ENCODE peak calls at places on chromosomes 7 and 10, in ten cellular contexts. O is heart left ventricle, X is neuronal stem cell, Q is SJSA1, Y is right lobe of liver, Z is breast epithelium, R is cardiac muscle cell, C is A549, P is GM23338, M is tibial artery. N is an unnamed sample. For H3K4me1, the result is how much of the 10 kb centered on the place peaks cover.

GRCh38 chr10:27815846-27816245 is 70.2 kb upstream of the MKX start:
- DNase-seq in R (no peak), Y (no peak), Z (no peak), P (no peak), M (no peak), Q (no peak), C (no peak), O (no peak), X (no peak), N (no peak)

GRCh38 chr7:98628916-98629525 is 11.9 kb downstream of the NPTX2 start:
- DNase-seq in Z (no peak), M (no peak), Q (no peak), R (no peak), O (no peak), C (no peak), P (no peak), X (peak), Y (no peak), N (no peak)

GRCh38 chr7:157555308-157555707 is 218.5 kb downstream of the DNAJB6 start:
- DNase-seq in C (no peak), R (no peak), M (no peak), X (no peak), Q (peak), O (peak), Y (no peak), Z (no peak), P (no peak), N (peak)

GRCh38 chr10:62543981-62544380 is 169.8 kb downstream of the ZNF365 start:
- DNase-seq in P (no peak), M (no peak), Y (no peak), R (no peak), Z (no peak), O (no peak), Q (no peak), C (no peak), X (no peak), N (no peak)

GRCh38 chr10:100043344-100043743 is 33.6 kb upstream of the DNMBP start:
- DNase-seq in Y (no peak), P (no peak), C (no peak), O (no peak), R (no peak), M (no peak), X (no peak), Q (no peak), Z (no peak), N (no peak)

GRCh38 chr7:121505021-121505420 is 108.9 kb upstream of the FAM3C start:
- DNase-seq in C (no peak), O (no peak), M (no peak), Q (no peak), X (no peak), R (peak), Y (no peak), Z (no peak), P (no peak), N (no peak)

GRCh38 chr10:69413221-69413865 is 3.4 kb downstream of the TACR2 start:
- DNase-seq in M (peak), Y (no peak), C (no peak), R (peak), Z (peak), O (peak), Q (peak), X (peak), P (peak), N (peak)

GRCh38 chr7:43058271-43059066 is 54.0 kb upstream of the HECW1 start:
- DNase-seq in R (no peak), Z (no peak), P (no peak), X (no peak), C (no peak), M (no peak), Q (no peak), O (no peak), Y (no peak), N (no peak)

GRCh38 chr7:14197280-14197679 is 207.8 kb upstream of the ETV1 start:
- DNase-seq in Z (no peak), O (peak), Q (no peak), Y (no peak), C (no peak), P (no peak), M (no peak), R (peak), X (no peak), N (no peak)

GRCh38 chr7:151173386-151174245 is 6.1 kb upstream of the GBX1 start:
- DNase-seq in Q (no peak), M (no peak), Z (no peak), X (no peak), R (no peak), C (no peak), Y (no peak), O (no peak), P (no peak), N (no peak)

GRCh38 chr7:65387893-65388292 is 14.2 kb downstream of the ZNF92 start:
- DNase-seq in P (no peak), O (no peak), Y (no peak), X (no peak), M (no peak), R (no peak), Z (no peak), Q (no peak), C (no peak), N (no peak)

GRCh38 chr10:561721-562120 is 127.7 kb downstream of the DIP2C start:
- DNase-seq in Y (no peak), C (no peak), R (no peak), X (no peak), M (no peak), P (no peak), Z (no peak), O (no peak), Q (no peak), N (no peak)

GRCh38 chr7:65907501-65908198 is 34.8 kb downstream of the VKORC1L1 start:
- DNase-seq in Q (no peak), Z (no peak), M (no peak), O (no peak), Y (no peak), P (peak), X (no peak), R (no peak), C (no peak), N (no peak)

GRCh38 chr10:71201921-71202713 is 10.3 kb upstream of the UNC5B start:
- DNase-seq in C (no peak), Y (no peak), Q (no peak), X (no peak), O (no peak), R (no peak), Z (no peak), M (no peak), P (no peak), N (no peak)

GRCh38 chr10:124174673-124175645 is 81.6 kb upstream of the CHST15 start:
- DNase-seq in R (no peak), X (no peak), C (no peak), Q (no peak), O (no peak), Y (no peak), M (no peak), P (no peak), Z (no peak), N (no peak)

GRCh38 chr7:149422914-149423285 is 38.0 kb downstream of the ZNF777 start:
- DNase-seq in R (no peak), Z (no peak), X (no peak), O (peak), M (no peak), Y (peak), Q (no peak), P (peak), C (no peak), N (peak)

GRCh38 chr7:91250706-91251105 is 13.5 kb upstream of the FZD1 start:
- DNase-seq in Z (no peak), Y (no peak), R (no peak), M (no peak), Q (no peak), P (no peak), X (no peak), O (no peak), C (no peak), N (no peak)

GRCh38 chr7:17486835-17487234 is 188.4 kb downstream of the AHR start:
- DNase-seq in O (no peak), Z (no peak), P (no peak), R (no peak), X (no peak), Q (no peak), M (no peak), C (no peak), Y (no peak), N (no peak)

GRCh38 chr7:137579913-137580640 is 236.5 kb upstream of the PTN start:
- DNase-seq in Y (no peak), Q (no peak), X (no peak), P (no peak), Z (no peak), R (peak), M (no peak), O (no peak), C (no peak), N (no peak)

GRCh38 chr10:21516270-21517131 is 9.0 kb downstream of the SKIDA1 start:
- DNase-seq in O (peak), C (no peak), Q (peak), R (peak), X (no peak), P (peak), M (peak), Z (no peak), Y (peak), N (peak)

GRCh38 chr7:106041140-106041717 is 70.9 kb downstream of the SYPL1 start:
- DNase-seq in Z (no peak), Y (no peak), M (no peak), R (no peak), X (peak), C (peak), O (no peak), P (peak), Q (no peak), N (no peak)

GRCh38 chr10:120685136-120685535 is 166.0 kb upstream of the WDR11 start:
- DNase-seq in Y (no peak), O (no peak), R (no peak), M (no peak), Z (no peak), P (no peak), C (no peak), Q (no peak), X (no peak), N (no peak)

GRCh38 chr10:125982256-125982948 is 86.0 kb downstream of the FANK1 start:
- DNase-seq in Z (no peak), Y (no peak), M (no peak), P (peak), R (peak), C (peak), O (no peak), X (peak), Q (no peak), N (no peak)

GRCh38 chr7:95367606-95368005 is 28.6 kb downstream of the PON3 start:
- DNase-seq in Q (no peak), X (no peak), Z (no peak), M (no peak), O (no peak), Y (no peak), R (no peak), C (no peak), P (no peak), N (no peak)

GRCh38 chr10:68208424-68209042 is 23.4 kb downstream of the ATOH7 start:
- DNase-seq in M (no peak), Z (no peak), Q (peak), O (no peak), Y (peak), X (peak), P (peak), C (peak), R (peak), N (no peak)

GRCh38 chr10:69952069-69952800 is 100.4 kb upstream of the MACROH2A2 start:
- DNase-seq in C (no peak), O (no peak), M (no peak), Y (no peak), R (no peak), Q (no peak), X (no peak), Z (no peak), P (no peak), N (no peak)

GRCh38 chr10:114779803-114780609 is 41.6 kb upstream of the FHIP2A start:
- DNase-seq in P (no peak), X (peak), Z (no peak), Y (no peak), M (no peak), O (no peak), C (peak), R (peak), Q (peak), N (no peak)

GRCh38 chr7:102318482-102318971 is 31.9 kb downstream of the SH2B2 start:
- DNase-seq in Q (no peak), C (peak), P (no peak), O (no peak), M (no peak), Z (no peak), R (peak), X (no peak), Y (no peak), N (no peak)

GRCh38 chr7:66847879-66848810 is 72.9 kb upstream of the TMEM248 start:
- DNase-seq in Y (no peak), R (peak), Q (peak), P (peak), O (no peak), Z (no peak), M (no peak), C (peak), X (no peak), N (no peak)

GRCh38 chr7:127769696-127770400 is 117.9 kb downstream of the SND1 start:
- DNase-seq in Z (no peak), M (no peak), R (peak), Q (no peak), O (no peak), C (no peak), Y (no peak), X (no peak), P (no peak), N (no peak)

DNA sequence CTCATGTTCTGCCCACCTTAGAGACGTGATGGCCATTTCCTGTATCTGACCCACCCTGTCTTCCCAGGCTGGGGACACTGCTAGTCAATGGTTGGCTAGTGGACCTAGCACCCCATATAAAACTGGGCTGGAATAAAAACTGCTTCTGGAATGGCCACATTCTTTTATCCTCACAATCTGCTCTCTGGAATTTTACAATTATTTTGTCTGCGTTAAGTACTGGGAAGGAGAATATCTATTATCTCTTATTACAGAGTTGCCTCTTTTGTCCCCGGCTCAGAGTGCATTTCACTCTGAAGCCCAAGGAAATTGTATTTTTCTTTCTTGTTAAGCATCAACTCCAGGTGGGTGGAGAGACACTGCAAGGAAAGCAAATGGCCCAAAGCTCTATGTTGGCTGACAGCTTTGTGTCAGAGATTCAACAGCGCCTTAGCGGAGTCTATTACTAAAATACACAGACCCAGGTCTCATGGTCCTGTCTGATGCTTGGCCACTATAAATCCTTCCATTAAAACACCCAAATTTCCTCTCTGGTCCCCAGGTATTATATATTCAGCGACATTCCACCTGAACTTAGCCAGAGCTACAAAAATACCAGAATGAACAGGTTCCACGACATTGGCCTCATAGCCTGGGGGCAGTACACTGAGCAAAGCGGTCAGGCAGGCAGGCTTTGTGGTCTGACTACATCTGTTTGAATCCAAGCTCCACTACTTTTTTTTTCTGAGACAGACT is 121.7 kb downstream of the PRPF18 start:
- DNase-seq in C (no peak), O (no peak), R (no peak), Z (peak), P (peak), Y (no peak), Q (no peak), M (no peak), X (no peak), N (no peak)
- H3K4me1 ChIP-seq in C (under half), O (under half), R (under half), Z (under half), P (under half), Y (under half), Q (half or more), M (under half), X (under half), N (under half)

DNA sequence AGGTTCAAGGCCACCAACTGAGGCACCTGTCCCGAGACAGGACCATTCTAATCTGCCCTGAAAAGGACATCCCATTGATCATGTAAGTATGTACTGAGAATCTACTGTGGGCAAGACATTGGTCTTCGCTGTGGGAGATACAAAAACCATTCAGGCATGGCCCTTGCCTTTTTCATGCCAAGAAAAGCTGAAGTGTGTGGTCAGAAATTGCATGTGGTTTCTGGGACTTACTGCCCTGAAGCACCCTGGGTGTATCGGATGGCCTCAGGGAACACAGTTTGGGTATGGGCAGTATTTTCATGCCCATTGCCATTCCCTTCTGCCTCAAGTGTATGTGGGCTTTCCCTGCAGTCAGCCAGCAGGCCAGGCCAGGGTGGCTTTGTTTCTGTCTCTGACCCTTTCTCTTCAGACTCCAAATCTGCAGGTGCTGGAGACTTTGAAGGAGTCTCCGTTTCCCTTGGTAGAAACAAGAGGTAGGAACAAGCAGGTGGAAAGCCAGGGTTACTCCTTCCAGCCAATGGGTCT is 285.7 kb downstream of the ZEB1 start:
- DNase-seq in Y (no peak), C (no peak), O (no peak), X (no peak), P (no peak), M (no peak), R (no peak), Q (no peak), Z (no peak), N (no peak)
- H3K27ac ChIP-seq in Y (no peak), C (no peak), O (peak), X (no peak), P (no peak), M (no peak), R (no peak), Q (no peak), Z (peak), N (no peak)

GRCh38 chr10:133377025-133377817 is 1.8 kb upstream of the PAOX start:
- DNase-seq in Y (peak), P (no peak), X (no peak), O (no peak), R (no peak), M (no peak), C (no peak), Q (no peak), Z (no peak), N (no peak)
- H3K4me3 ChIP-seq in Y (no peak), P (peak), X (no peak), O (no peak), R (no peak), M (peak), C (no peak), Q (no peak), Z (peak), N (no peak)

DNA sequence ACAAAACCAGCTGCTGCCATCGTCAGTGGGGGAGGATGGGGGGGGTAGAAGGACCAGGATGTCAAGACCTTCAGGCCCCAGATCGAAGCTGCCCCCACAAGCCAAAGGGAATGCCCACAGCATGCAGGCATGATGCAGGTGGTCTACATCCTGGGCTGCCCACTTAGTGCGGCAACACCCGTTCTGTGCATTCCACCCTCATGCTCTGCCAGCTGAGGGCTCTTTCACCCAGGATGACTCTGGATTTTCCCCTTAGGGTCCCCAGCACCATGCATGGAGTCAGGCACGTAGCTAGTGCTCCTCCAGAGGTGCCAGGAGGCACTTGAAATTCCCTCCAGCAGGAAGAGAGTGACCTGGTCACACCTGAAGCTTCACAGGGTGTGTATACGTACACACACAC is 66.2 kb downstream of the SH3PXD2A start:
- DNase-seq in X (no peak), R (no peak), M (no peak), Z (no peak), Y (no peak), O (no peak), P (no peak), Q (no peak), C (no peak), N (no peak)
- H3K4me1 ChIP-seq in X (under half), R (half or more), M (under half), Z (under half), Y (under half), O (under half), P (under half), Q (under half), C (under half), N (under half)

GRCh38 chr7:131107343-131108211 is 220.1 kb upstream of the MKLN1 start:
- DNase-seq in C (peak), X (peak), O (peak), Z (peak), P (peak), Q (peak), R (peak), M (peak), Y (peak), N (peak)

GRCh38 chr7:131109757-131110293 is 217.9 kb upstream of the MKLN1 start:
- DNase-seq in M (peak), R (peak), C (peak), X (peak), Z (peak), Y (peak), O (peak), P (peak), Q (peak), N (peak)

GRCh38 chr7:131108212-131108980 is 219.3 kb upstream of the MKLN1 start:
- DNase-seq in Z (no peak), Q (no peak), M (no peak), O (no peak), P (no peak), X (no peak), R (peak), Y (no peak), C (no peak), N (no peak)

GRCh38 chr7:131110294-131111080 is 217.2 kb upstream of the MKLN1 start:
- DNase-seq in P (peak), O (peak), R (peak), Y (no peak), X (peak), Q (no peak), Z (peak), M (peak), C (no peak), N (no peak)

GRCh38 chr7:131109011-131109756 is 218.5 kb upstream of the MKLN1 start:
- DNase-seq in Z (no peak), O (no peak), Q (no peak), R (peak), Y (no peak), M (no peak), X (no peak), P (no peak), C (no peak), N (no peak)
- H3K27ac ChIP-seq in Z (peak), O (peak), Q (peak), R (no peak), Y (peak), M (peak), X (no peak), P (peak), C (peak), N (peak)

GRCh38 chr10:96826438-96826837 is 5.7 kb upstream of the LCOR start:
- DNase-seq in M (no peak), Q (no peak), C (no peak), O (no peak), R (no peak), Z (no peak), Y (no peak), X (no peak), P (no peak), N (no peak)
- H3K4me3 ChIP-seq in M (no peak), Q (no peak), C (no peak), O (no peak), R (no peak), Z (no peak), Y (no peak), X (no peak), P (no peak), N (no peak)

GRCh38 chr10:2964632-2965296 is 102.6 kb upstream of the PFKP start:
- DNase-seq in O (no peak), R (no peak), P (no peak), Z (no peak), Y (no peak), C (no peak), X (peak), Q (no peak), M (no peak), N (no peak)
- H3K4me1 ChIP-seq in O (under half), R (under half), P (under half), Z (under half), Y (under half), C (under half), X (under half), Q (under half), M (under half), N (under half)

N was measured in aorta.